ENCODE peak calls at places on chromosomes 16 and 17, in six cellular contexts. U is endothelial cell of umbilical vein, I is heart left ventricle, Q is A549, N is transverse colon, Y is uterus. V is an unnamed sample.

GRCh38 chr16:53080345-53081031 is 25.7 kb downstream of the CHD9 start:
- DNase-seq in U (peak), I (peak), Q (peak), N (peak), Y (peak), V (no peak)

GRCh38 chr16:30748634-30749445 is 615 bp downstream of the PHKG2 start:
- DNase-seq in U (peak), I (no peak), Q (peak), N (peak), Y (peak), V (peak)

GRCh38 chr16:54651440-54651839 is 279.2 kb upstream of the IRX5 start:
- DNase-seq in U (no peak), I (no peak), Q (no peak), N (no peak), Y (no peak), V (no peak)

GRCh38 chr16:54136276-54136625 is 150.3 kb downstream of the IRX3 start:
- DNase-seq in U (peak), I (no peak), Q (no peak), N (no peak), Y (no peak), V (no peak)

GRCh38 chr16:59690216-59690615 is 956.1 kb upstream of the GOT2 start:
- DNase-seq in U (no peak), I (no peak), Q (no peak), N (no peak), Y (no peak), V (no peak)

GRCh38 chr16:53053967-53054669 is 673 bp upstream of the CHD9 start:
- DNase-seq in U (no peak), I (peak), Q (peak), N (peak), Y (peak), V (no peak)

GRCh38 chr17:83026311-83026811 is 53.0 kb upstream of the METRNL start:
- DNase-seq in U (no peak), I (no peak), Q (no peak), N (no peak), Y (peak), V (no peak)

GRCh38 chr17:75922963-75923874 is 17.6 kb downstream of the FBF1 start:
- DNase-seq in U (no peak), I (no peak), Q (no peak), N (peak), Y (no peak), V (no peak)

GRCh38 chr16:79876332-79876730 is 275.8 kb upstream of the MAF start:
- DNase-seq in U (no peak), I (no peak), Q (no peak), N (no peak), Y (no peak), V (no peak)

GRCh38 chr17:28335959-28336871 is 654 bp downstream of the TNFAIP1 start:
- DNase-seq in U (peak), I (peak), Q (peak), N (peak), Y (peak), V (peak)

GRCh38 chr17:7559307-7560171 is 989 bp downstream of the TNFSF13 start:
- DNase-seq in U (no peak), I (no peak), Q (no peak), N (peak), Y (no peak), V (no peak)

GRCh38 chr17:1001640-1002411 is 4.9 kb downstream of the TIMM22 start:
- DNase-seq in U (no peak), I (peak), Q (no peak), N (no peak), Y (no peak), V (no peak)

DNA sequence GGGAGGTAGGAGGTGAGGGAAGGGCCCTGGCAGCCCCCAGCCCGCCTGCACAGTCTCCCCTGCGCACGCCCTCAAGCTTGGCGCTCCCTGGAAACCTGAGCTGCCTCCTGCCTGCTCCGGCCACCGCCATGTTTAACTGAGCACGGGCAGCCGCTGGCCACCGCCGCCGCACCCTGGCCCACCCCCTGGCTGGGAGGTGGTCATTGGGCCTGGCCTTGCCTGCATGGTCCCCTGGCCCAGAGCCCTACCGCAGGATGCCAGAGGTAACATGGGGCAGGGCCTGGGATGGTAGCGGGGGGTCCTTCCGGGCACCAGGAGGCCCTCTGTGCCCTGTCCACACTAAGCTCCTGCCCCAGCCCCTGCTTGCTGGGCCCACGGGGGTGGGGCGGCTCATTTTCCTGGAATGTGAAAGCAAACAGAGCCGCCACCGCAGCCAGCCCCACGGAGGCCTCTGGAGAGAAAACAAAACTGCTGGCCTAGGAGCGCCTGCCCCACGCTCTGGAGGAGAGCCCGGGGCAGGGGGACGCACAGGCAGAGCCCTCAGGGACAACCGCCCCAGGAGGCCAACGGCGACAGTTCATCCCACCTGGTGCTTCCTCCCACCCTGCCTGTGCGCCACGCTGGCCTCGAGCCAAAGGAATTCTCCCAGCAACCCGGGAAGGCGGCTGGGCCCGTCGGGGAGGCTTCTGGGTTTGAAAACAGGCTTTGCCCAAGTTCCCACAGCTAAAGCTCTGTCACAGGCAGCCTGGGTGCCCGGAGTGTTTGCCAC is 8.9 kb downstream of the NHERF2 start:
- DNase-seq in U (peak), I (peak), Q (peak), N (peak), Y (peak), V (no peak)
- TF ChIP-seq POLR2A in U (peak), I (no peak), Q (peak), N (no peak), Y (no peak), V (no peak)

DNA sequence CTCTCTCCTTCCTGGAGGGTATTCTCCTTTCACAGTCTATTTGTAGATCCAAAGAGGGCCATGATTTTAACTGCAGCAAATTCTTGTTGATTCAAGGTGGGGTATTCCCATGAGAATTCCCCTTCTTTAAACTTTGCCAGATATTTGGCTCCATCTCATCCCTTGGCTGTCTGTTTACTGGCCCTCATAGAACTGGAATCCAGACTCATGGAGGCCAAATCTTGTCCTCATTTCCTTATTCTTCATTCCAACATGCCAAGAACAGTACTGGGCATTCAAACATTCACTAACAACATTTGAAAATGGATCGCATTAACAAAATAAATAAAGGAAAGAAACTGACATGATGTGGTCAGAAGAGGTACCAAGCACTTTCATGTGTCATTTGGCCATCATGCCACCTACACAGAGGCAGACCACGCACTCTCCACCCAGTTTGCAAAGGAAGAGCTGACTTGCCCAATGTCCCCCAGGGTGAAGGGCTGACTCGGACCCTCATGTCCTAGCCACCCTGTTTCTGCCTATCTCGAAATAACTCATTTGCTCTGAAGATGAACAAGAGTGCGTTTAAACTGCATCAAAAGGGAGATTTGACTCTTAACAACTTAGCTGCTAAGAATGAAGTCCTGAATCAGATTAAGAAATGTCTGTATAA is 23.1 kb upstream of the SLC35B1 start:
- DNase-seq in U (no peak), I (no peak), Q (no peak), N (no peak), Y (no peak), V (no peak)
- H3K27ac ChIP-seq in U (no peak), I (peak), Q (no peak), N (peak), Y (peak), V (no peak)

GRCh38 chr16:67770371-67770991 is 35.9 kb downstream of the RANBP10 start:
- DNase-seq in U (peak), I (no peak), Q (no peak), N (no peak), Y (no peak), V (no peak)
- TF ChIP-seq POLR2A in U (no peak), I (no peak), Q (no peak), N (no peak), Y (no peak), V (no peak)

GRCh38 chr16:47392114-47392513 is 68.7 kb downstream of the ITFG1 start:
- DNase-seq in U (no peak), I (no peak), Q (no peak), N (no peak), Y (no peak), V (no peak)

GRCh38 chr16:47387026-47387734 is 73.7 kb downstream of the ITFG1 start:
- DNase-seq in U (no peak), I (no peak), Q (no peak), N (no peak), Y (no peak), V (no peak)

GRCh38 chr16:47388705-47389104 is 72.2 kb downstream of the ITFG1 start:
- DNase-seq in U (no peak), I (no peak), Q (no peak), N (no peak), Y (no peak), V (no peak)

DNA sequence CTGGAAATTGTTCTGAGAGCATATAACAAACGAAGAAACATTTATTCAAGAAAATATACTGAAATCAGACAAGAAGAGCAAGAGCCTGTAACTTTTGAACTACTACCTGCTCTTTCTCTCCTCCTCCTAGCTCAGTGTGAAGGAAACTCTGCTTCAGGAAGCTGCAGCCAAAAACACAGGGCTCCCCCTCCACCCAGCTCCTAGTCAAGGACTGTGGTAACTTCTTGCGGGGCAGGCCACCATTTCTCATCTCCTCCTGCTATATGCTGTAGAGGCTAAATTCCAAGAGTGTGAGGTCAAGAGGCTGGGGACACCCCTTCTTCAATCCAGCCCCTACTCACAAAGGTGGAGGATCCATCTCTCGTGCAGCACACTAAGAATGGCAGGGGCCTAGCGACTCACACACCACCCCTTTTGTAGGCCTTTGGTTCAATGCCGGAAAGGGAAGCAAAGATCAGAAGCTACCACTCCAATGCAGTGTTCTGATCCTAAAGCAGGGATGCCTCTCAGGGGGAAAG is 74.6 kb downstream of the ITFG1 start:
- DNase-seq in U (no peak), I (no peak), Q (no peak), N (no peak), Y (no peak), V (no peak)
- H3K27ac ChIP-seq in U (no peak), I (no peak), Q (no peak), N (no peak), Y (no peak), V (no peak)

V was measured in spleen.